ENCODE peak calls at places on chromosomes 6 and 20, in six cellular contexts. L is activated CD4-positive, alpha-beta T cell treated with anti-CD3 and anti-CD28 coated beads for 24 hours; M is caudate nucleus; D is choroid plexus epithelial cell; C is naive thymus-derived CD8-positive, alpha-beta T cell; Z is cerebellar cortex. O is an unnamed sample.
A peak's percentile ranks its signal among the peaks of the same experiment; 100 is the strongest.

GRCh38 chr6:28011716-28012115 is 54.7 kb downstream of the OR2B6 start:
- DNase-seq in C (no peak), M (no peak), L (no peak), D (no peak), Z (no peak), O (no peak)

GRCh38 chr6:84766118-84766683 is 1.8 kb upstream of the TBX18 start:
- DNase-seq in M (no peak), Z (no peak), D (peak; percentile 74), C (no peak), L (no peak), O (no peak)

GRCh38 chr6:116011520-116011919 is 49.2 kb downstream of the FRK start:
- DNase-seq in C (no peak), D (no peak), L (peak; percentile 4), Z (no peak), M (no peak), O (no peak)

GRCh38 chr20:22526512-22527012 is 57.8 kb downstream of the FOXA2 start:
- DNase-seq in Z (no peak), C (no peak), D (no peak), L (no peak), M (no peak), O (no peak)

GRCh38 chr6:7996538-7997225 is 67.5 kb downstream of the BLOC1S5 start:
- DNase-seq in M (no peak), L (no peak), D (peak; percentile 92), C (no peak), Z (no peak), O (no peak)

GRCh38 chr6:122129313-122130025 is 270.0 kb upstream of the HSF2 start:
- DNase-seq in C (no peak), M (no peak), Z (peak; percentile 32), D (no peak), L (no peak), O (no peak)

GRCh38 chr6:49264909-49265308 is 198.1 kb downstream of the MMUT start:
- DNase-seq in D (no peak), Z (no peak), M (no peak), L (no peak), C (no peak), O (no peak)

GRCh38 chr6:118719351-118720124 is 68.1 kb upstream of the CEP85L start:
- DNase-seq in C (peak; percentile 73), L (no peak), Z (no peak), D (no peak), M (no peak), O (no peak)

GRCh38 chr20:63978319-63979220 is 872 bp downstream of the SAMD10 start:
- DNase-seq in Z (no peak), D (peak; percentile 45), C (peak; percentile 37), L (peak; percentile 66), M (no peak), O (no peak)

GRCh38 chr6:14965340-14966102 is 280.3 kb upstream of the JARID2 start:
- DNase-seq in L (no peak), Z (no peak), D (no peak), M (no peak), C (no peak), O (no peak)

GRCh38 chr20:64114356-64114971 is 7.1 kb upstream of the NPBWR2 start:
- DNase-seq in Z (no peak), M (no peak), C (no peak), L (no peak), D (no peak), O (no peak)

GRCh38 chr6:3194535-3195376 is 32.7 kb downstream of the TUBB2B start:
- DNase-seq in D (peak; percentile 39), M (peak; percentile 28), C (no peak), L (no peak), Z (peak; percentile 90), O (peak; percentile 92)

GRCh38 chr20:48846516-48847492 is 19.0 kb upstream of the PREX1 start:
- DNase-seq in Z (peak; percentile 40), L (peak; percentile 37), D (no peak), M (no peak), C (no peak), O (peak; percentile 54)

GRCh38 chr6:166165558-166166313 is 1.9 kb downstream of the TBXT start:
- DNase-seq in C (no peak), D (no peak), L (no peak), M (no peak), Z (no peak), O (no peak)

GRCh38 chr6:141878686-141879085 is 254.0 kb upstream of the GJE1 start:
- DNase-seq in Z (no peak), D (no peak), M (no peak), C (no peak), L (no peak), O (no peak)

GRCh38 chr20:43508106-43508505 is 609 bp downstream of the L3MBTL1 start:
- DNase-seq in D (no peak), M (no peak), Z (no peak), C (no peak), L (no peak), O (no peak)

GRCh38 chr6:111253999-111254778 is 166.9 kb downstream of the SLC16A10 start:
- DNase-seq in C (no peak), D (no peak), Z (no peak), L (no peak), M (no peak), O (no peak)

GRCh38 chr20:34524426-34524825 is 8.2 kb downstream of the DYNLRB1 start:
- DNase-seq in L (no peak), Z (no peak), C (no peak), D (no peak), M (no peak), O (no peak)

GRCh38 chr6:150535151-150535816 is 64.4 kb upstream of the PLEKHG1 start:
- DNase-seq in M (no peak), Z (no peak), L (no peak), D (no peak), C (no peak), O (no peak)

GRCh38 chr20:46563170-46563847 is 12.9 kb upstream of the OCSTAMP start:
- DNase-seq in M (no peak), D (no peak), Z (no peak), L (no peak), C (no peak), O (peak; percentile 38)

GRCh38 chr6:110105296-110105695 is 74.2 kb downstream of the WASF1 start:
- DNase-seq in Z (peak; percentile 74), M (no peak), D (no peak), L (no peak), C (no peak), O (no peak)